ENCODE peak calls at places on chromosomes 11 and 22, in six cellular contexts. O is pancreas, W is body of pancreas, N is bronchial epithelial cell, C is psoas muscle, V is esophagus squamous epithelium. A is an unnamed sample.

GRCh38 chr22:44737414-44738346 is 14.7 kb upstream of the ARHGAP8 start:
- DNase-seq in N (no peak), C (no peak), O (no peak), W (no peak), V (no peak), A (no peak)

GRCh38 chr22:20616451-20617043 is 109.1 kb downstream of the MED15 start:
- DNase-seq in O (no peak), V (no peak), C (no peak), W (no peak), N (no peak), A (no peak)

GRCh38 chr11:62245271-62245753 is 3.3 kb downstream of the SCGB1D2 start:
- DNase-seq in W (no peak), O (no peak), V (no peak), N (peak), C (no peak), A (peak)

GRCh38 chr11:133821776-133822175 is 23.5 kb downstream of the SPATA19 start:
- DNase-seq in V (no peak), C (no peak), W (peak), O (peak), N (peak), A (peak)

GRCh38 chr22:50714631-50715179 is 23.3 kb upstream of the ACR start:
- DNase-seq in C (peak), W (no peak), V (no peak), N (no peak), O (peak), A (no peak)

GRCh38 chr22:31742115-31742514 is 7.8 kb downstream of the PRR14L start:
- DNase-seq in O (no peak), N (no peak), C (no peak), W (no peak), V (no peak), A (no peak)

GRCh38 chr11:66495401-66495844 is 15.0 kb upstream of the BBS1 start:
- DNase-seq in N (no peak), V (no peak), O (no peak), W (no peak), C (peak), A (no peak)

GRCh38 chr11:65204646-65205601 is 23.2 kb downstream of the CAPN1 start:
- DNase-seq in V (no peak), O (no peak), C (peak), W (no peak), N (no peak), A (peak)

GRCh38 chr11:63829823-63830489 is 9.0 kb upstream of the MARK2 start:
- DNase-seq in W (no peak), N (no peak), C (no peak), V (no peak), O (no peak), A (no peak)

GRCh38 chr11:69881467-69882269 is 62.5 kb upstream of the FGF3 start:
- DNase-seq in W (no peak), N (no peak), O (no peak), C (no peak), V (no peak), A (no peak)
- TF ChIP-seq CTCF in W (no peak), N (no peak), O (no peak), C (no peak), V (no peak), A (no peak)

GRCh38 chr11:86737223-86737622 is 63.1 kb upstream of the PRSS23 start:
- DNase-seq in C (no peak), O (no peak), V (no peak), W (no peak), N (no peak), A (no peak)

GRCh38 chr11:86738615-86739014 is 61.7 kb upstream of the PRSS23 start:
- DNase-seq in W (no peak), V (no peak), N (no peak), C (no peak), O (no peak), A (no peak)

GRCh38 chr11:86736303-86737143 is 63.8 kb upstream of the PRSS23 start:
- DNase-seq in V (no peak), O (no peak), C (no peak), N (no peak), W (no peak), A (no peak)

GRCh38 chr11:86737752-86738151 is 62.6 kb upstream of the PRSS23 start:
- DNase-seq in C (no peak), W (no peak), N (peak), V (no peak), O (no peak), A (no peak)

DNA sequence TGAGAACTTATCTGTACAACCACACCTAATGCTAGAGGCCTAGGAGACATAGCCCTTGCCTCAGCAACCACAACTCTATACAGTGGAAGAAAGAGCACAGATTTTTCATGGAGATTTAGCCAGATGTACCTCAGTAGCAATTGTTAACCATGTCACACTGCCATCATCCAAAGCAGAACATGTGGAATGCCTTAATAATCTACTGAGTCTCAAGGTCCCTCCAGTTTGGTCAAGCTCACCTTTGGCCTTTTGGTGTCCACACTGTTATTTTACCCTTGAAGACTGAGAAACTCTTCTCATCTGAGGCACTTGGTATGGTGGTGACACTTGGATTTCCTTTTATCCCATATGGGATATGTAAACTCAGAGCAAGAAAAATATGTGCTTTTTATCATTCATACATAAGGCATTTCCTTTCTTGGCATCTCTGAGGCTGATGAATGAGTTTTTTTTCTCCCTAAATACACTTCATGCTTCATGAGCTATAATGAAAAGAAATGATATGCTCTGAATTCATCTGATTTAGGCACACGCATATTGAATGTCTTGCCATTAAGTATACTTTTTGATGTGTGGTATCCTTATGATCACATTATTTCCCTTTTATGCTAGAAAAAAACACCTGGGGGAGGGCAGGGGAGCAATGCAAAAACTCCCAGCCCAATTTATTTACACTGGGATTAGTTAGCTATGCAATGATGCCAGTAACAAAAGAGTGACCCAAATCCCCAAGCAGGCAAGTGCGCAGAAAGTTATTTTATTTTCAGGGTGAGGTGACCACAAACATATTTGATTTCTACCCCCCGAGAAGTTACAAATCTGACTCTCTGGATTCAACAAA is 63.3 kb upstream of the ME3 start:
- DNase-seq in C (no peak), W (no peak), O (no peak), V (no peak), N (peak), A (no peak)
- TF ChIP-seq CTCF in C (no peak), W (no peak), O (no peak), V (no peak), N (no peak), A (no peak)

DNA sequence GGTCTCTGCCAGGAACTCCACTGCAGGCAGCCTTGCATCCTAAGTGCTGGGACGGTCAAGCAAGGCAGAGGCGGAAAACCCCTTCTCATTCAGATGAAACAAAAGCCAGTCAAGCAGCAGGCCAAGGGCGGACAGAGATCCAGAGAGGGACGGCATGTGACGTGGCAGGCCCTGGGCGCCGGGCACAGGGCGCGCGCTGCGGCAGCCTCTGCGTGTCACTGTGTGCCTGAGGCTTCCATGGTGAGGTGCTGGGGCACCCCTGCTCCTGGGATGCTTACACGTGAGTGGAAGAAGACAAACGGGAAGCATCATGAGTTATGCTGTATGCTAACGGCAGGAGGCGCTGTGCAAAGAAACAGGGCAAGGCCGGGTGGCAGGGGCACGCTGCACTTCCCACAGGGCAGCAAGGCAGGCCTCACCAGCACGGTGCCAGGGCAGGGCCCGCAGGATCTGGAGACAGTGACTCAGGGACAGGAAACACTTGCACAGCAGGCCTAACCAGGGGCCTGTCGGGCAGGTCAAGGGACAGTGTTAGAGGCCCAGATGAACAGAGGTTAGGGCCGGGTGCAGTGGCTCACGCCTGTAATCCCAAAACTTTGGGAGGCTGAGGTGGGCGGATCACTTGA is 6.1 kb downstream of the TOLLIP start:
- DNase-seq in O (peak), V (no peak), C (no peak), N (peak), W (no peak), A (no peak)
- TF ChIP-seq CTCF in O (peak), V (peak), C (no peak), N (peak), W (peak), A (no peak)

GRCh38 chr11:78254263-78254662 is 65.5 kb downstream of the USP35 start:
- DNase-seq in O (no peak), V (no peak), N (no peak), C (no peak), W (no peak), A (no peak)
- TF ChIP-seq CTCF in O (no peak), V (no peak), N (no peak), C (no peak), W (no peak), A (no peak)

A was measured in GM20000.